ENCODE peak calls at places on chromosomes 1 and 21, in ten cellular contexts. K is amniotic stem cell; I is stimulated activated CD4-positive, alpha-beta T cell treated with anti-CD3 and anti-CD28 coated beads, TNF-alpha, amount 100 ng/mL, for 4 hours; Q is heart left ventricle; F is stromal cell of bone marrow; L is substantia nigra; O is NCI-H1092 treated with DMSO at 0.1 percent for 48 hours; A is upper lobe of right lung; M is kidney tubule cell; U is AG04450. V is an unnamed sample.
A peak's percentile ranks its signal among the peaks of the same experiment; 100 is the strongest.

GRCh38 chr1:17791464-17791863 is 36.3 kb downstream of the ACTL8 start:
- DNase-seq in K (no peak), I (no peak), Q (no peak), F (no peak), L (no peak), O (no peak), A (no peak), M (no peak), U (no peak), V (no peak)

GRCh38 chr1:51487628-51488027 is 31.4 kb downstream of the EPS15 start:
- DNase-seq in K (no peak), I (no peak), Q (no peak), F (no peak), L (no peak), O (no peak), A (no peak), M (no peak), U (no peak), V (no peak)

GRCh38 chr1:170623171-170623570 is 40.8 kb upstream of the PRRX1 start:
- DNase-seq in K (peak; percentile 57), I (no peak), Q (no peak), F (peak; percentile 86), L (no peak), O (no peak), A (no peak), M (peak; percentile 32), U (peak; percentile 50), V (no peak)

GRCh38 chr1:153434746-153435455 is 18.6 kb downstream of the S100A7A start:
- DNase-seq in K (no peak), I (no peak), Q (no peak), F (no peak), L (no peak), O (no peak), A (no peak), M (no peak), U (no peak), V (no peak)

GRCh38 chr1:183956559-183957188 is 80.9 kb downstream of the COLGALT2 start:
- DNase-seq in K (peak; percentile 58), I (no peak), Q (no peak), F (peak; percentile 76), L (no peak), O (no peak), A (no peak), M (peak; percentile 84), U (peak; percentile 41), V (no peak)

GRCh38 chr1:163771637-163772036 is 449.9 kb downstream of the NUF2 start:
- DNase-seq in K (no peak), I (no peak), Q (no peak), F (no peak), L (no peak), O (no peak), A (no peak), M (no peak), U (no peak), V (no peak)

GRCh38 chr1:50139339-50139738 is 30.6 kb downstream of the ELAVL4 start:
- DNase-seq in K (no peak), I (no peak), Q (no peak), F (no peak), L (no peak), O (no peak), A (no peak), M (no peak), U (no peak), V (no peak)

GRCh38 chr1:26284597-26285351 is 4.9 kb downstream of the SH3BGRL3 start:
- DNase-seq in K (peak; percentile 92), I (peak; percentile 88), Q (peak; percentile 71), F (peak; percentile 81), L (peak; percentile 47), O (no peak), A (peak; percentile 86), M (peak; percentile 83), U (peak; percentile 70), V (no peak)

GRCh38 chr1:150162862-150163706 is 13.4 kb downstream of the PLEKHO1 start:
- DNase-seq in K (peak; percentile 97), I (no peak), Q (peak; percentile 89), F (peak; percentile 99), L (peak; percentile 66), O (peak; percentile 83), A (peak; percentile 85), M (peak; percentile 99), U (peak; percentile 99), V (peak; percentile 71)

GRCh38 chr1:37814257-37814656 is 6.2 kb upstream of the YRDC start:
- DNase-seq in K (no peak), I (no peak), Q (no peak), F (peak; percentile 9), L (peak; percentile 31), O (no peak), A (no peak), M (no peak), U (no peak), V (no peak)

GRCh38 chr1:239123243-239123642 is 263.1 kb upstream of the CHRM3 start:
- DNase-seq in K (no peak), I (no peak), Q (no peak), F (no peak), L (no peak), O (no peak), A (no peak), M (no peak), U (no peak), V (no peak)

GRCh38 chr1:64357376-64357775 is 112.6 kb upstream of the CACHD1 start:
- DNase-seq in K (no peak), I (no peak), Q (no peak), F (no peak), L (no peak), O (no peak), A (no peak), M (no peak), U (no peak), V (no peak)

GRCh38 chr21:28333455-28334108 is 659.1 kb downstream of the LTN1 start:
- DNase-seq in K (no peak), I (no peak), Q (no peak), F (peak; percentile 42), L (no peak), O (no peak), A (no peak), M (peak; percentile 74), U (peak; percentile 10), V (no peak)

GRCh38 chr1:182257369-182258063 is 134.1 kb downstream of the GLUL start:
- DNase-seq in K (no peak), I (no peak), Q (peak; percentile 33), F (no peak), L (no peak), O (no peak), A (no peak), M (no peak), U (no peak), V (no peak)

GRCh38 chr1:44327679-44328491 is 27.2 kb downstream of the ERI3 start:
- DNase-seq in K (peak; percentile 99), I (no peak), Q (peak; percentile 71), F (peak; percentile 99), L (no peak), O (peak; percentile 78), A (peak; percentile 82), M (peak; percentile 100), U (peak; percentile 98), V (peak; percentile 69)

GRCh38 chr1:3469849-3470649 is 15.6 kb downstream of the ARHGEF16 start:
- DNase-seq in K (no peak), I (no peak), Q (no peak), F (no peak), L (no peak), O (no peak), A (peak; percentile 50), M (no peak), U (no peak), V (no peak)

GRCh38 chr1:17274186-17275170 is 25.6 kb downstream of the PADI3 start:
- DNase-seq in K (no peak), I (no peak), Q (no peak), F (no peak), L (no peak), O (peak; percentile 19), A (peak; percentile 82), M (peak; percentile 39), U (no peak), V (no peak)

GRCh38 chr1:40664167-40664537 is 1.3 kb downstream of the RIMS3 start:
- DNase-seq in K (no peak), I (no peak), Q (no peak), F (no peak), L (no peak), O (no peak), A (no peak), M (no peak), U (no peak), V (no peak)

GRCh38 chr1:72064301-72064700 is 218.0 kb downstream of the NEGR1 start:
- DNase-seq in K (no peak), I (no peak), Q (no peak), F (no peak), L (no peak), O (no peak), A (no peak), M (no peak), U (no peak), V (no peak)

GRCh38 chr1:160637821-160638539 is 8.9 kb downstream of the SLAMF1 start:
- DNase-seq in K (no peak), I (no peak), Q (no peak), F (no peak), L (no peak), O (no peak), A (no peak), M (peak; percentile 6), U (no peak), V (no peak)

GRCh38 chr1:29258974-29259801 is 22.9 kb downstream of the PTPRU start:
- DNase-seq in K (no peak), I (no peak), Q (no peak), F (no peak), L (no peak), O (no peak), A (peak; percentile 64), M (no peak), U (no peak), V (no peak)

GRCh38 chr1:40899230-40899870 is 37.2 kb upstream of the CITED4 start:
- DNase-seq in K (no peak), I (no peak), Q (no peak), F (no peak), L (no peak), O (no peak), A (peak; percentile 72), M (peak; percentile 80), U (no peak), V (no peak)

GRCh38 chr1:201715801-201716741 is 112.9 kb upstream of the IPO9 start:
- DNase-seq in K (no peak), I (no peak), Q (no peak), F (no peak), L (peak; percentile 59), O (no peak), A (peak; percentile 46), M (no peak), U (no peak), V (no peak)

GRCh38 chr21:20999567-21000169 is 1.5 kb downstream of the NCAM2 start:
- DNase-seq in K (peak; percentile 31), I (no peak), Q (peak; percentile 22), F (peak; percentile 32), L (no peak), O (peak; percentile 54), A (no peak), M (peak; percentile 33), U (no peak), V (no peak)

GRCh38 chr1:50420689-50421365 is 2.4 kb downstream of the DMRTA2 start:
- DNase-seq in K (no peak), I (no peak), Q (no peak), F (no peak), L (no peak), O (no peak), A (no peak), M (no peak), U (no peak), V (peak; percentile 48)

GRCh38 chr1:212060632-212061472 is 25.3 kb downstream of the DTL start:
- DNase-seq in K (no peak), I (no peak), Q (no peak), F (no peak), L (no peak), O (no peak), A (no peak), M (peak; percentile 46), U (no peak), V (no peak)

GRCh38 chr1:90761781-90762589 is 44.9 kb upstream of the BARHL2 start:
- DNase-seq in K (no peak), I (no peak), Q (no peak), F (no peak), L (no peak), O (peak; percentile 59), A (no peak), M (no peak), U (no peak), V (peak; percentile 19)

GRCh38 chr1:4931486-4931885 is 277.1 kb downstream of the AJAP1 start:
- DNase-seq in K (no peak), I (no peak), Q (no peak), F (no peak), L (peak; percentile 36), O (no peak), A (no peak), M (peak; percentile 75), U (no peak), V (no peak)